ENCODE peak calls at places on chromosomes 5 and 9, in nine cellular contexts. One of them, this sample, is unnamed. For H3K4me1 and H3K9me3, the result is how much of the 10 kb centered on the place peaks cover.

GRCh38 chr5:139903805-139904565 is 108.4 kb downstream of the PSD2 start:
- DNase-seq in A549: no peak
- DNase-seq in endodermal cell: peak
- DNase-seq in body of pancreas: no peak
- DNase-seq in astrocyte: no peak
- DNase-seq in left ventricle myocardium inferior: no peak
- DNase-seq in left lung: no peak
- DNase-seq in PC-9: no peak
- DNase-seq in cardiac muscle cell: peak
- DNase-seq in this sample: no peak

GRCh38 chr9:130973686-130974281 is 34.7 kb upstream of the FIBCD1 start:
- DNase-seq in A549: no peak
- DNase-seq in endodermal cell: no peak
- DNase-seq in body of pancreas: no peak
- DNase-seq in astrocyte: no peak
- DNase-seq in left ventricle myocardium inferior: no peak
- DNase-seq in left lung: no peak
- DNase-seq in PC-9: no peak
- DNase-seq in cardiac muscle cell: no peak
- DNase-seq in this sample: no peak

GRCh38 chr5:9288234-9288633 is 257.6 kb downstream of the SEMA5A start:
- DNase-seq in A549: no peak
- DNase-seq in endodermal cell: peak
- DNase-seq in body of pancreas: no peak
- DNase-seq in astrocyte: no peak
- DNase-seq in left ventricle myocardium inferior: peak
- DNase-seq in left lung: no peak
- DNase-seq in PC-9: no peak
- DNase-seq in cardiac muscle cell: no peak
- DNase-seq in this sample: no peak

GRCh38 chr5:92885950-92886349 is 695.1 kb downstream of the NR2F1-AS1 start:
- DNase-seq in A549: peak
- DNase-seq in endodermal cell: peak
- DNase-seq in body of pancreas: no peak
- DNase-seq in astrocyte: no peak
- DNase-seq in left ventricle myocardium inferior: no peak
- DNase-seq in left lung: no peak
- DNase-seq in PC-9: no peak
- DNase-seq in cardiac muscle cell: no peak
- DNase-seq in this sample: no peak

GRCh38 chr9:127418037-127418471 is 6.1 kb upstream of the ZNF79 start:
- DNase-seq in A549: peak
- DNase-seq in endodermal cell: peak
- DNase-seq in body of pancreas: no peak
- DNase-seq in astrocyte: no peak
- DNase-seq in left ventricle myocardium inferior: no peak
- DNase-seq in left lung: no peak
- DNase-seq in PC-9: peak
- DNase-seq in cardiac muscle cell: peak
- DNase-seq in this sample: no peak

GRCh38 chr9:77455312-77455927 is 192.7 kb downstream of the GNA14 start:
- DNase-seq in A549: peak
- DNase-seq in endodermal cell: peak
- DNase-seq in body of pancreas: no peak
- DNase-seq in astrocyte: no peak
- DNase-seq in left ventricle myocardium inferior: no peak
- DNase-seq in left lung: no peak
- DNase-seq in PC-9: no peak
- DNase-seq in cardiac muscle cell: peak
- DNase-seq in this sample: no peak

GRCh38 chr5:42015254-42015653 is 90.2 kb downstream of the FBXO4 start:
- DNase-seq in A549: no peak
- DNase-seq in endodermal cell: no peak
- DNase-seq in body of pancreas: no peak
- DNase-seq in astrocyte: no peak
- DNase-seq in left ventricle myocardium inferior: no peak
- DNase-seq in left lung: no peak
- DNase-seq in PC-9: no peak
- DNase-seq in cardiac muscle cell: no peak
- DNase-seq in this sample: no peak

GRCh38 chr9:121636411-121636865 is 15.0 kb upstream of the DAB2IP start:
- DNase-seq in A549: no peak
- DNase-seq in endodermal cell: no peak
- DNase-seq in body of pancreas: no peak
- DNase-seq in astrocyte: peak
- DNase-seq in left ventricle myocardium inferior: no peak
- DNase-seq in left lung: no peak
- DNase-seq in PC-9: no peak
- DNase-seq in cardiac muscle cell: peak
- DNase-seq in this sample: no peak

GRCh38 chr5:158277276-158277675 is 418.3 kb upstream of the CLINT1 start:
- DNase-seq in A549: no peak
- DNase-seq in endodermal cell: no peak
- DNase-seq in body of pancreas: no peak
- DNase-seq in astrocyte: no peak
- DNase-seq in left ventricle myocardium inferior: no peak
- DNase-seq in left lung: no peak
- DNase-seq in PC-9: no peak
- DNase-seq in cardiac muscle cell: no peak
- DNase-seq in this sample: no peak

GRCh38 chr9:5626727-5627634 is 1.9 kb upstream of the RIC1 start:
- DNase-seq in A549: peak
- DNase-seq in endodermal cell: no peak
- DNase-seq in body of pancreas: no peak
- DNase-seq in astrocyte: peak
- DNase-seq in left ventricle myocardium inferior: peak
- DNase-seq in left lung: no peak
- DNase-seq in PC-9: no peak
- DNase-seq in cardiac muscle cell: peak
- DNase-seq in this sample: no peak

GRCh38 chr9:5624655-5625054 is 4.3 kb upstream of the RIC1 start:
- DNase-seq in A549: no peak
- DNase-seq in endodermal cell: no peak
- DNase-seq in body of pancreas: no peak
- DNase-seq in astrocyte: no peak
- DNase-seq in left ventricle myocardium inferior: no peak
- DNase-seq in left lung: no peak
- DNase-seq in PC-9: no peak
- DNase-seq in cardiac muscle cell: no peak
- DNase-seq in this sample: no peak

GRCh38 chr9:5628183-5628529 is 751 bp upstream of the RIC1 start:
- DNase-seq in A549: no peak
- DNase-seq in endodermal cell: no peak
- DNase-seq in body of pancreas: no peak
- DNase-seq in astrocyte: no peak
- DNase-seq in left ventricle myocardium inferior: no peak
- DNase-seq in left lung: no peak
- DNase-seq in PC-9: peak
- DNase-seq in cardiac muscle cell: no peak
- DNase-seq in this sample: no peak

GRCh38 chr9:5628530-5629311 is at the start of gene RIC1:
- DNase-seq in A549: peak
- DNase-seq in endodermal cell: peak
- DNase-seq in body of pancreas: peak
- DNase-seq in astrocyte: peak
- DNase-seq in left ventricle myocardium inferior: peak
- DNase-seq in left lung: peak
- DNase-seq in PC-9: peak
- DNase-seq in cardiac muscle cell: peak
- DNase-seq in this sample: peak

GRCh38 chr9:5625916-5626315 is 3.0 kb upstream of the RIC1 start:
- DNase-seq in A549: no peak
- DNase-seq in endodermal cell: no peak
- DNase-seq in body of pancreas: no peak
- DNase-seq in astrocyte: no peak
- DNase-seq in left ventricle myocardium inferior: no peak
- DNase-seq in left lung: no peak
- DNase-seq in PC-9: no peak
- DNase-seq in cardiac muscle cell: no peak
- DNase-seq in this sample: no peak
- H3K4me1 ChIP-seq in A549: under half
- H3K4me1 ChIP-seq in endodermal cell: under half
- H3K4me1 ChIP-seq in body of pancreas: under half
- H3K4me1 ChIP-seq in astrocyte: under half
- H3K4me1 ChIP-seq in left ventricle myocardium inferior: half or more
- H3K4me1 ChIP-seq in left lung: half or more
- H3K4me1 ChIP-seq in PC-9: under half
- H3K4me1 ChIP-seq in cardiac muscle cell: under half
- H3K4me1 ChIP-seq in this sample: half or more

GRCh38 chr5:18088020-18088579 is 453.8 kb downstream of the TAF11L14 start:
- DNase-seq in A549: no peak
- DNase-seq in endodermal cell: no peak
- DNase-seq in body of pancreas: no peak
- DNase-seq in astrocyte: no peak
- DNase-seq in left ventricle myocardium inferior: no peak
- DNase-seq in left lung: no peak
- DNase-seq in PC-9: no peak
- DNase-seq in cardiac muscle cell: no peak
- DNase-seq in this sample: no peak
- H3K9me3 ChIP-seq in A549: under half
- H3K9me3 ChIP-seq in endodermal cell: under half
- H3K9me3 ChIP-seq in body of pancreas: under half
- H3K9me3 ChIP-seq in astrocyte: under half
- H3K9me3 ChIP-seq in left ventricle myocardium inferior: under half
- H3K9me3 ChIP-seq in left lung: under half
- H3K9me3 ChIP-seq in PC-9: under half
- H3K9me3 ChIP-seq in cardiac muscle cell: under half
- H3K9me3 ChIP-seq in this sample: under half

DNA sequence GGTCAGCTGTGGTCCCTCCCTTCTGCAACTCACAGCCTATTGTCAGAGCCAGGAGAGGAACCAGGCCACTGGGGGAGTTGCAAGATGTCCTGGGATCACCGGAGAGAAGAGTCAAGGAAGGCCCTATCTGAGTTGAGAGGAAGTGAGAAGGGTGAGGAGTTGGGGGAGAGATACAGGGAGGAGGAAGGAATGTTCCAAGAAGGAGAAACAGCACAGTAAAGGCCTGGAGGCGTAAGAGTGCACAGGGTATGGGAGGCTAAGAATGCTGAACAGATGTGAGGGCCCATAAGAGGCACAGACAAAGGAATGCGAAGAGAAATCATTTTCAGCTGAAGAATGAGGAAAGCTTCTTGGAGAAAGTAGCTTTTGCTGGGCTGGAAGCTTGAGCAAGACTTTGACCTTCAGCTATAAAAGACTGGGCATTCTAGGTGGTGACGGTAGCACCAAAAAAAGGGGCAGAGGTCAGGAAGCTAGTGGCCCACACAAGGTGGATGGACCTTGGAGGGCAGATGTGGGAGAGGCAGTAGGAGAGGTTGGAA is 21.6 kb upstream of the CSF1R start:
- DNase-seq in A549: no peak
- DNase-seq in endodermal cell: peak
- DNase-seq in body of pancreas: no peak
- DNase-seq in astrocyte: no peak
- DNase-seq in left ventricle myocardium inferior: no peak
- DNase-seq in left lung: no peak
- DNase-seq in PC-9: no peak
- DNase-seq in cardiac muscle cell: peak
- DNase-seq in this sample: no peak
- H3K27ac ChIP-seq in A549: no peak
- H3K27ac ChIP-seq in endodermal cell: no peak
- H3K27ac ChIP-seq in body of pancreas: no peak
- H3K27ac ChIP-seq in astrocyte: no peak
- H3K27ac ChIP-seq in left ventricle myocardium inferior: no peak
- H3K27ac ChIP-seq in left lung: peak
- H3K27ac ChIP-seq in PC-9: no peak
- H3K27ac ChIP-seq in cardiac muscle cell: no peak
- H3K27ac ChIP-seq in this sample: no peak

GRCh38 chr9:136684339-136684738 is 2.9 kb downstream of the AGPAT2 start:
- DNase-seq in A549: no peak
- DNase-seq in endodermal cell: no peak
- DNase-seq in body of pancreas: no peak
- DNase-seq in astrocyte: no peak
- DNase-seq in left ventricle myocardium inferior: no peak
- DNase-seq in left lung: no peak
- DNase-seq in PC-9: no peak
- DNase-seq in cardiac muscle cell: no peak
- DNase-seq in this sample: no peak
- H3K4me1 ChIP-seq in A549: under half
- H3K4me1 ChIP-seq in endodermal cell: under half
- H3K4me1 ChIP-seq in body of pancreas: half or more
- H3K4me1 ChIP-seq in astrocyte: under half
- H3K4me1 ChIP-seq in left ventricle myocardium inferior: half or more
- H3K4me1 ChIP-seq in left lung: half or more
- H3K4me1 ChIP-seq in PC-9: under half
- H3K4me1 ChIP-seq in cardiac muscle cell: under half
- H3K4me1 ChIP-seq in this sample: under half

DNA sequence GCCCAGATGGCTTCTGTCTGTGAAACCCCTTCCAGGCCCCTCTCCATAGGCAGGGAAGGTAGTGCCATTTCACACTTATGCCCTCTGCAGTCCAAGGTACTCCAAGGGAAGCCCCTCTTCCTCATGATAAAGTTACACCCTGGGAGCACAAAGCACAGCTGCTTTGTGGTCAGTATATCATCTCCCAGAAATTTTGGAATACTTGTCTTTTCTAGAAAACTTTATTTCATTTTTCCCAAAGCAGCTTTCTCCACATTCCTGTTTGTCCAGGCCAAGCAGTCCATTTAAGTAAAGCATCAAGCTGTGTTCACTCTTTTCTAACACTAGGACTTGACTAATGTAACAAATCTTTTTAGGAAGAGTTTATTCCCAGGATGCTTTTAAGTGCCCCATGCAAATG is 371.8 kb upstream of the RGMB start:
- DNase-seq in A549: no peak
- DNase-seq in endodermal cell: no peak
- DNase-seq in body of pancreas: no peak
- DNase-seq in astrocyte: no peak
- DNase-seq in left ventricle myocardium inferior: no peak
- DNase-seq in left lung: no peak
- DNase-seq in PC-9: no peak
- DNase-seq in cardiac muscle cell: no peak
- DNase-seq in this sample: no peak
- H3K9me3 ChIP-seq in A549: under half
- H3K9me3 ChIP-seq in endodermal cell: under half
- H3K9me3 ChIP-seq in body of pancreas: under half
- H3K9me3 ChIP-seq in astrocyte: under half
- H3K9me3 ChIP-seq in left ventricle myocardium inferior: under half
- H3K9me3 ChIP-seq in left lung: under half
- H3K9me3 ChIP-seq in PC-9: under half
- H3K9me3 ChIP-seq in cardiac muscle cell: under half
- H3K9me3 ChIP-seq in this sample: under half

DNA sequence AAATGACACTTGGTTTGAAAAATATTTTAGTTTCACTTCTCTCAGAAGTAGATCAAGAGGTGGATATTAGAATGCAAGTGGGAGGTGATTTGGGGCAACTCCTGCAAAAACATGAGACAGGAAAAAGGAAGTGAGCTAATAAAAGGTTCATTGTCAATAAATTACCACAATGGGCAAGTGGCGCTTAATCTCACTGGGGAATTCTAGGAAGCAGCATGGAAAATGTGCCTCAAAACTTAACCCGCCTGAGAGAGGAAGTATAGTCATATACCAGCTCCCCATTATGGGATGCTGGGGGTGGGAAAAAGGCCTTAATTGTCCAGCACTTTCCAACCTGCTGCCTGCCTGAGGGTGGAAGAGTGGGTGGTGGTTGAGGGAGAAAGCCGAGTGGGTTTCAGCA is 204.1 kb downstream of the ELAVL2 start:
- DNase-seq in A549: no peak
- DNase-seq in endodermal cell: no peak
- DNase-seq in body of pancreas: no peak
- DNase-seq in astrocyte: no peak
- DNase-seq in left ventricle myocardium inferior: no peak
- DNase-seq in left lung: no peak
- DNase-seq in PC-9: no peak
- DNase-seq in cardiac muscle cell: no peak
- DNase-seq in this sample: no peak
- H3K27ac ChIP-seq in A549: no peak
- H3K27ac ChIP-seq in endodermal cell: no peak
- H3K27ac ChIP-seq in body of pancreas: no peak
- H3K27ac ChIP-seq in astrocyte: no peak
- H3K27ac ChIP-seq in left ventricle myocardium inferior: peak
- H3K27ac ChIP-seq in left lung: no peak
- H3K27ac ChIP-seq in PC-9: peak
- H3K27ac ChIP-seq in cardiac muscle cell: no peak
- H3K27ac ChIP-seq in this sample: no peak